ENCODE peak calls at places on chromosomes 13 and 19, in ten cellular contexts. L is HCT116, T is HL-60, Q is endothelial cell of umbilical vein, V is HepG2, Y is SK-N-SH, K is spleen, M is transverse colon, A is sigmoid colon, G is GM12891. Z is an unnamed sample.

GRCh38 chr13:21674271-21675009 is 3.6 kb downstream of the FGF9 start:
- DNase-seq in L (no peak), T (no peak), Q (no peak), V (no peak), Y (peak; percentile 42), K (peak; percentile 81), M (peak; percentile 23), A (peak; percentile 67), G (no peak), Z (no peak)

GRCh38 chr19:40200352-40201099 is 9.3 kb downstream of the MAP3K10 start:
- DNase-seq in L (peak; percentile 51), T (no peak), Q (no peak), V (no peak), Y (no peak), K (no peak), M (no peak), A (no peak), G (no peak), Z (no peak)

GRCh38 chr13:42398542-42398941 is 126.6 kb downstream of the AKAP11 start:
- DNase-seq in L (no peak), T (no peak), Q (no peak), V (no peak), Y (no peak), K (no peak), M (no peak), A (peak; percentile 73), G (no peak), Z (no peak)

GRCh38 chr19:2061936-2062729 is 11.1 kb upstream of the MKNK2 start:
- DNase-seq in L (no peak), T (no peak), Q (no peak), V (peak; percentile 33), Y (no peak), K (peak; percentile 79), M (no peak), A (no peak), G (no peak), Z (no peak)

GRCh38 chr13:28630864-28631263 is 28.1 kb upstream of the POMP start:
- DNase-seq in L (no peak), T (no peak), Q (no peak), V (no peak), Y (no peak), K (no peak), M (no peak), A (no peak), G (no peak), Z (no peak)

GRCh38 chr19:31517466-31518180 is 168.4 kb upstream of the TSHZ3 start:
- DNase-seq in L (no peak), T (no peak), Q (no peak), V (no peak), Y (no peak), K (no peak), M (no peak), A (no peak), G (no peak), Z (no peak)

GRCh38 chr13:113861433-113862030 is 2.3 kb downstream of the GAS6 start:
- DNase-seq in L (no peak), T (no peak), Q (no peak), V (no peak), Y (peak; percentile 91), K (no peak), M (no peak), A (no peak), G (no peak), Z (no peak)

GRCh38 chr13:32538234-32538620 is 368 bp downstream of the N4BP2L2 start:
- DNase-seq in L (no peak), T (no peak), Q (no peak), V (peak; percentile 76), Y (peak; percentile 45), K (peak; percentile 86), M (no peak), A (peak; percentile 70), G (peak; percentile 8), Z (peak; percentile 63)

GRCh38 chr19:917323-918151 is at the start of gene KISS1R:
- DNase-seq in L (no peak), T (no peak), Q (no peak), V (peak; percentile 71), Y (peak; percentile 84), K (peak; percentile 92), M (no peak), A (no peak), G (no peak), Z (peak; percentile 44)

GRCh38 chr19:36686365-36687213 is 823 bp upstream of the ZNF567 start:
- DNase-seq in L (no peak), T (no peak), Q (no peak), V (no peak), Y (no peak), K (no peak), M (peak; percentile 14), A (no peak), G (no peak), Z (no peak)

GRCh38 chr19:56333506-56333905 is 18.9 kb upstream of the ZSCAN5A start:
- DNase-seq in L (peak; percentile 48), T (peak; percentile 72), Q (peak; percentile 69), V (peak; percentile 67), Y (peak; percentile 64), K (no peak), M (peak; percentile 54), A (no peak), G (no peak), Z (peak; percentile 51)

GRCh38 chr13:28659611-28659970 is 661 bp downstream of the POMP start:
- DNase-seq in L (no peak), T (no peak), Q (peak; percentile 69), V (no peak), Y (no peak), K (no peak), M (no peak), A (no peak), G (no peak), Z (no peak)

GRCh38 chr19:3366761-3367571 is 583 bp downstream of the NFIC start:
- DNase-seq in L (no peak), T (peak; percentile 74), Q (peak; percentile 42), V (no peak), Y (peak; percentile 86), K (peak; percentile 84), M (peak; percentile 54), A (peak; percentile 86), G (no peak), Z (no peak)

GRCh38 chr19:14405758-14406644 is 13.1 kb downstream of the DDX39A start:
- DNase-seq in L (peak; percentile 89), T (peak; percentile 88), Q (peak; percentile 93), V (peak; percentile 81), Y (peak; percentile 100), K (peak; percentile 97), M (peak; percentile 87), A (peak; percentile 93), G (peak; percentile 100), Z (peak; percentile 91)

GRCh38 chr19:12973236-12973635 is 3.9 kb downstream of the DAND5 start:
- DNase-seq in L (no peak), T (no peak), Q (no peak), V (no peak), Y (no peak), K (no peak), M (no peak), A (no peak), G (no peak), Z (no peak)

GRCh38 chr19:12967907-12968306 is 1.5 kb upstream of the DAND5 start:
- DNase-seq in L (no peak), T (no peak), Q (no peak), V (no peak), Y (no peak), K (no peak), M (no peak), A (no peak), G (no peak), Z (no peak)

GRCh38 chr19:12969292-12969988 is at the start of gene DAND5:
- DNase-seq in L (no peak), T (no peak), Q (no peak), V (no peak), Y (peak; percentile 84), K (no peak), M (no peak), A (peak; percentile 89), G (no peak), Z (peak; percentile 65)

GRCh38 chr19:12974301-12975220 is 5.2 kb downstream of the DAND5 start:
- DNase-seq in L (no peak), T (no peak), Q (no peak), V (peak; percentile 35), Y (peak; percentile 78), K (no peak), M (no peak), A (no peak), G (no peak), Z (no peak)

GRCh38 chr19:12970070-12970820 is 869 bp downstream of the DAND5 start:
- DNase-seq in L (no peak), T (no peak), Q (no peak), V (no peak), Y (peak; percentile 24), K (no peak), M (no peak), A (no peak), G (no peak), Z (no peak)
- TF ChIP-seq POLR2AphosphoS5 in L (no peak), T (no peak), Q (no peak), V (no peak), Y (no peak), K (no peak), M (no peak), A (no peak), G (no peak), Z (no peak)

DNA sequence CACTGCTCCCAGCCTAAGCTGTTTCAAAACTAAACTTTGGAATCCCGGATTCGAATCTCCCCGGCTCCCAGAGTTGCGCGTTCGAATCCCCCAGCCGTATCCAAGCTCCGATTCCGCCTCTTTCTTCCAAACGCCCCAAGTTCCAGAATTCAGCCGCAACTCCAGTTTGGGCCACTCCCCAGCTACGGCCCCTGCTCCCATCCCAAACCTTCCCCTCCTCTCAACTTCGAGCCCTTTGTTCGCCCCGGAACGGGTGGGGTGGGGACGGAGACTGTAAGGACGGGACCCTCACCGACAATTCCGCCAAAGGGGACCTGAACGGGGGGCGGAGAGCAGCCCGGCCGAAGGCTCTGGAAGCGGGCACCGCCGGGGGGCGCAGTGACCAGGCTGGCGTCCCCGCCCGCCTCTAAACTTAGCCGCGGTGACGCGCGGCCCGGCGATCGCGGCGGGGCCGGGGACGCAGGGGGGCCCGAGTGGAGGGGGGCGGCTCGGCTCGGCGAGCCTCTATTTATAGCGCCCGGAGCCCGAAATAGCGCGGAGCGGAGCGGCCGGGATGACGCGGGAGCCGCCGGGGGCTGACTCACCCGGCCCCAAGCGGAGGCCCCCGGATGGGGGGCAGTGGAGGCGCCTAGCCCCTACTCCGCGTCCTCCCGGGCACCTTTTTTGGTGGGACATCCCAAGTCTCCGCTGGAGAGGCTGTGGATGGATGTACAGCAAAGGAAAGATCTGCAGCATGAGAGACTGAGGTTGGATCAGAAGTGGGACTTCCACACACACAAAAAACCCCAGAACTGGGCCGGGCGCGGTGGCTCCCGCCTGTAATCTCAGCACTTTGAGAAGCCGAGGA is 4.9 kb upstream of the ERCC1 start:
- DNase-seq in L (no peak), T (no peak), Q (peak; percentile 49), V (no peak), Y (peak; percentile 83), K (no peak), M (peak; percentile 52), A (peak; percentile 84), G (peak; percentile 44), Z (peak; percentile 38)
- TF ChIP-seq POLR2AphosphoS5 in L (no peak), T (no peak), Q (no peak), V (no peak), Y (no peak), K (no peak), M (no peak), A (peak; percentile 68), G (no peak), Z (peak; percentile 33)

GRCh38 chr13:72920097-72920496 is 138.2 kb downstream of the PIBF1 start:
- DNase-seq in L (no peak), T (no peak), Q (no peak), V (no peak), Y (no peak), K (no peak), M (no peak), A (no peak), G (no peak), Z (no peak)
- TF ChIP-seq POLR2AphosphoS5 in L (no peak), T (no peak), Q (no peak), V (no peak), Y (no peak), K (no peak), M (no peak), A (no peak), G (no peak), Z (no peak)

GRCh38 chr19:45443462-45444317 is 20.0 kb upstream of the ERCC1 start:
- DNase-seq in L (peak; percentile 83), T (peak; percentile 50), Q (peak; percentile 93), V (peak; percentile 93), Y (peak; percentile 97), K (peak; percentile 94), M (peak; percentile 98), A (peak; percentile 99), G (no peak), Z (peak; percentile 97)
- TF ChIP-seq POLR2AphosphoS5 in L (peak; percentile 79), T (no peak), Q (peak; percentile 93), V (no peak), Y (peak; percentile 51), K (peak; percentile 86), M (peak; percentile 88), A (peak; percentile 97), G (no peak), Z (peak; percentile 87)

Z was measured in stomach.